ENCODE peak calls at places on chromosomes 3 and 15, in seven cellular contexts. U is pancreas; M is AG04450; B is lung; D is K562; J is CD8-positive, alpha-beta memory T cell; A is HepG2. O is an unnamed sample. For H3K9me3, the result is how much of the 10 kb centered on the place peaks cover.

GRCh38 chr15:64216722-64217428 is 54.1 kb upstream of the PPIB start:
- DNase-seq in U (peak), M (no peak), B (no peak), D (peak), J (no peak), A (peak), O (no peak)

GRCh38 chr15:88504445-88504844 is 36.9 kb downstream of the MRPS11 start:
- DNase-seq in U (no peak), M (no peak), B (no peak), D (no peak), J (no peak), A (no peak), O (no peak)

GRCh38 chr3:179449621-179450020 is 1.6 kb downstream of the GNB4 start:
- DNase-seq in U (no peak), M (no peak), B (no peak), D (no peak), J (no peak), A (no peak), O (no peak)

GRCh38 chr15:38226867-38227266 is 25.8 kb upstream of the SPRED1 start:
- DNase-seq in U (no peak), M (peak), B (peak), D (no peak), J (no peak), A (peak), O (peak)

GRCh38 chr15:71080705-71081104 is 34.6 kb upstream of the THSD4 start:
- DNase-seq in U (no peak), M (peak), B (no peak), D (no peak), J (no peak), A (no peak), O (no peak)

GRCh38 chr15:45664451-45664850 is 29.6 kb downstream of the SQOR start:
- DNase-seq in U (no peak), M (peak), B (no peak), D (no peak), J (no peak), A (no peak), O (no peak)

GRCh38 chr3:111326144-111326995 is 215.6 kb upstream of the CD96 start:
- DNase-seq in U (no peak), M (peak), B (no peak), D (no peak), J (no peak), A (no peak), O (no peak)

GRCh38 chr15:33506781-33507180 is 196.0 kb downstream of the RYR3 start:
- DNase-seq in U (no peak), M (peak), B (no peak), D (no peak), J (no peak), A (no peak), O (no peak)

GRCh38 chr3:67381667-67382272 is 272.6 kb downstream of the SUCLG2 start:
- DNase-seq in U (no peak), M (no peak), B (no peak), D (peak), J (no peak), A (peak), O (no peak)

GRCh38 chr15:70344666-70345065 is 246.9 kb upstream of the TLE3 start:
- DNase-seq in U (peak), M (no peak), B (peak), D (no peak), J (no peak), A (no peak), O (no peak)

GRCh38 chr15:63403254-63403945 is 21.8 kb upstream of the CA12 start:
- DNase-seq in U (no peak), M (no peak), B (no peak), D (no peak), J (no peak), A (no peak), O (no peak)

GRCh38 chr3:122085666-122086065 is 30.5 kb downstream of the CD86 start:
- DNase-seq in U (no peak), M (no peak), B (no peak), D (no peak), J (no peak), A (no peak), O (no peak)

GRCh38 chr15:28931828-28932227 is 46.1 kb downstream of the APBA2 start:
- DNase-seq in U (no peak), M (no peak), B (no peak), D (no peak), J (no peak), A (no peak), O (no peak)

GRCh38 chr3:15097889-15098288 is 1.1 kb downstream of the RBSN start:
- DNase-seq in U (no peak), M (no peak), B (no peak), D (no peak), J (peak), A (no peak), O (no peak)

GRCh38 chr15:28271697-28272250 is 50.2 kb downstream of the HERC2 start:
- DNase-seq in U (no peak), M (no peak), B (no peak), D (no peak), J (no peak), A (no peak), O (no peak)

DNA sequence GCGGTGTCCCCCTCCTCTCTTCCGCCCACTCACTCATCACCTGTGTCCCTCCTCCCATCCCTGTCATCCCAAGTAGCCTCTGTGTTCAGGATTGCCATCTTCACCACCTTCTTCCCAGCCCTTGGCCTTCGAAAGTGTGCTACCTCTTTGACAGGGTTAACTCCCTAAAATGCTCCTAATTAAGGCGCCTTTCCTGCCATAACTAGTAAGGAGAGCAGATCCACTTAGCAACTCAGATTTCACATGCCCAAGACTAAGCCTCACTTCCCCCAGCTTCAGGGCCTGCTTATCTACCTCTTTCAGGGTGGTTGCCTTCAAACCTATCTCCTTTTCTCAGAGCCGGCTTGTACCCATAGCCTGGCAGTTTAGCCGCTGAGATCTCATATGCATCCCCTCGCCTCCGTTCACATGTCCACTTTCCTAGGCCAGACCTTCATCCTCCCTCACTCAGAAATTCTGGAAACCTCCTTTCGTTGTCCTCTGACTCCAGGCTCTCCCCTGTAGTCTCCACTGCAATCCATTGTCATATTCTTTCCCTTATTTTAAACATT is 953 bp upstream of the FSTL1 start:
- DNase-seq in U (no peak), M (no peak), B (no peak), D (no peak), J (no peak), A (no peak), O (no peak)
- H3K4me3 ChIP-seq in U (no peak), M (peak), B (no peak), D (no peak), J (no peak), A (no peak), O (peak)

DNA sequence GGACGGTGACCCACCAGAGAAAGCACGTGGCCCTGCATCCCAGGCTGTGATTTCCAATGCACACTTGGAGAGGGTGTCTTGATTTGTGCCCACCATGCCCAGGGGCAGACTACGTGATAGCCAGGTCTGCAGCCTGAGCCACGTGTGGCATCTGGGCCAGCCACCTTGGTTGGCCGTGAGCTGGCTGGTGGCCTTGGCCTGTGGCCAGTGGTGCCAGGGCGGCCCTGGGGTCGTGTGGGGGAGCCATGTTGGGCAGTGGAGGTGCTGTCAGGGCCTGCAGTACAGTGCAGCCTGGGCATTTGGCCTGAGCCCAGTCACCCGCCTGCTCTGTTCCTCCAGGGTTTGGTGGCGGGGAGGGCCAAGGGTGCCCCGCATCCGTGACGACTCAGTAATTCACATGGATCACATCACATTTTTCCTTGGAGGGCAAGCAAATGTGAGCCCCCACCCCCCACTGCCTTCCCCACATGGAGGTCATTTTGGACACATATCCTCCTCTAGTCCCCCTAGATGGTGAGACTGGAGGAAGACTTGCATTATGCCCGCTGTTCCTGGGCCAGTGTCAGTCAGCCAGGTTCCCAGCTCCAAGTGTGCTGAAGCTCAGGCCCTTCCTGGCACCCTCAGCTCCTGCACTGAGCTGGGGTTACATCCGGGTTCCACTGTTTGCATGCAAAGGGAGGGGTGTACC is 201.4 kb downstream of the UBE3A start:
- DNase-seq in U (peak), M (no peak), B (no peak), D (no peak), J (no peak), A (no peak), O (peak)
- H3K9me3 ChIP-seq in U (under half), M (half or more), B (under half), D (under half), J (under half), A (half or more), O (half or more)

DNA sequence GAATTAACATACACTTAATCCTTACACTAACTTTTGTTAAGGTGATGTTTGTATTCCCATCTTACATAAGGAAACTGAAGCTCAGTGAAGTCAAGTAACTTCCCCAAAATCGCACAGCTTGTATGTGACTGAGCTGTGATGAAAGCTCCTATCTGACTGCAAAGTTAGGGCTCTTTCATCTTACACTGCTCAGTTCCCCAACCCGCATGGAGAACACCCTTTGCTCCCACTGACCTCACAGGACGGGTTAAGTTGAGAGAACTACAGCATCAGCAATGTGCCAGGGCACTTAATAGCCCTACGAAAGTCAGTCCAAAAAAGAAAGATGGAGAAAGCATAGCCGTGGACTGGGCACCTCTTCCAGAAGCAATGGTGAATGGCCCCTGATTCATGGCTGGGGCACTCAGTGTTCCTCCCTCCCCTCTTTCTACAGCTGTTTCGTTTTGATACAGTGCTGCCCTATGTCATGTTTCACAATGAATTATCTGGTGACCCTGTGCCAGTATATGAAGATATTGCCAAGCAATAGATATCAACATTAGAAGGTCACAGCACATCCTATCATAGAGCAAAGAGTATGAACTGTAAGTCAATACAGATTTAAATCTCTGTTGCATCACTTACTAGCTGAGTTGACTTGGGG is 38.0 kb downstream of the CADPS start:
- DNase-seq in U (no peak), M (no peak), B (no peak), D (no peak), J (no peak), A (no peak), O (no peak)
- H3K4me3 ChIP-seq in U (no peak), M (no peak), B (no peak), D (no peak), J (no peak), A (no peak), O (no peak)

GRCh38 chr3:9147215-9147895 is 102.1 kb downstream of the SRGAP3 start:
- DNase-seq in U (no peak), M (no peak), B (no peak), D (no peak), J (no peak), A (no peak), O (no peak)

GRCh38 chr3:9146367-9147071 is 102.9 kb downstream of the SRGAP3 start:
- DNase-seq in U (no peak), M (no peak), B (no peak), D (no peak), J (no peak), A (no peak), O (no peak)

GRCh38 chr3:9147896-9148267 is 101.6 kb downstream of the SRGAP3 start:
- DNase-seq in U (no peak), M (no peak), B (no peak), D (no peak), J (no peak), A (no peak), O (no peak)

GRCh38 chr3:9151240-9151639 is 98.2 kb downstream of the SRGAP3 start:
- DNase-seq in U (no peak), M (no peak), B (no peak), D (no peak), J (no peak), A (no peak), O (no peak)

DNA sequence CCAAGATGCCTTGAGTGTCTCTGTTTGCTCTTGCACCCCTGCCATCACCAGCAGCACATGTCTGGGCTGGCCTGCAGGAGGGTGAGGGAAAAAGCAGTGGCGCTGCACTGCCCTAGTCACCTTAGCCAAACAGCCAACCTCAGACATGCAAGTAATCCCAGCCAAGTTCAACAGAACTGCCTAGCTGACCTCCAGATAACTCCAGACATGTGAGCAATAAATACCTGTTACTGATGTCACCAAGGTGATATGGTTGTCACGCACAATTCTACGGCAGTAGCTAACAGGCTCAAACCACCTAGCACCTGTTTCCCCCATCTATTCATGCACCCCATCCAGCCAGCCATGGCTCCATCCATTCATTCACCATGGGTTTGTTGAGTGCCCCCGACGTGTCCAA is 99.9 kb downstream of the SRGAP3 start:
- DNase-seq in U (no peak), M (no peak), B (no peak), D (no peak), J (no peak), A (no peak), O (no peak)
- H3K9me3 ChIP-seq in U (under half), M (under half), B (under half), D (under half), J (under half), A (under half), O (under half)

GRCh38 chr15:99707481-99708270 is 25.6 kb downstream of the LYSMD4 start:
- DNase-seq in U (no peak), M (no peak), B (no peak), D (no peak), J (no peak), A (no peak), O (no peak)
- H3K4me3 ChIP-seq in U (no peak), M (no peak), B (no peak), D (no peak), J (peak), A (no peak), O (no peak)

GRCh38 chr3:138560501-138560900 is 33.6 kb downstream of the CEP70 start:
- DNase-seq in U (no peak), M (no peak), B (no peak), D (no peak), J (no peak), A (no peak), O (no peak)
- H3K9me3 ChIP-seq in U (under half), M (under half), B (under half), D (under half), J (under half), A (under half), O (under half)

GRCh38 chr3:159163656-159164055 is 361.8 kb downstream of the MFSD1 start:
- DNase-seq in U (no peak), M (no peak), B (no peak), D (no peak), J (no peak), A (no peak), O (no peak)

GRCh38 chr3:159168788-159169187 is 366.9 kb downstream of the MFSD1 start:
- DNase-seq in U (no peak), M (no peak), B (no peak), D (no peak), J (no peak), A (no peak), O (no peak)

GRCh38 chr3:159169828-159170227 is 368.0 kb downstream of the MFSD1 start:
- DNase-seq in U (no peak), M (peak), B (no peak), D (no peak), J (no peak), A (peak), O (no peak)

GRCh38 chr3:159165972-159166371 is 364.1 kb downstream of the MFSD1 start:
- DNase-seq in U (no peak), M (no peak), B (no peak), D (no peak), J (no peak), A (no peak), O (no peak)

DNA sequence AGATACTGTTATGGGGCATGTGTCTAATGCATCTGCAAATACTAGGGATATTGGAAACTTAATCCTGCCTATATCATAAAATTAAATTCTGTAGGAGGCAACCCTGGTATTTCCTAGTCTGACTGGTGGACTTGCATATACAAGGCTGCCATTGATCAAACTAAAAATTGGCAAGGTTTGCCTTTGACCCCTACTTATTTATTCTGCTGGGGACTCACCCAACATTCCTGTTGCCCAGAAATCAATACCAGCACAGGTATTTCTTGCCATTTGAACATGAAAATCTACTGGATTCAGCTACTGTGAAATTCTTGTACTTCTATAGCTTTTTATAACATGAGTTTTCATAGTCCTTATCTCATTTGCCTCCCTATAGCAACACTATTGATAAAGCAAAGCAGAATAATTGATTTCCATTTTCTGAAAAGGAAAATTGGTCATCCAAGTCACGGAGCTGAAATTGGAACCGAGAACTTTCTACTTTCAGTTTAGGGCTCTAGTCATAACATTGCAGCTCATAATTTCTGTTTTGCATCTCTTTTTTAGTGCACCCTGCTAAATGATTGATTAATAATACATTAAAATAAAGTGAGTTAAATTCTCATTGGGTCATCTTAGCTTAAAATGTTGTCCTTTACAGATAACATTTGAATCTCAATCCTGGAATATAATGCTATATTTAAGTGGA is 365.2 kb downstream of the MFSD1 start:
- DNase-seq in U (no peak), M (no peak), B (no peak), D (no peak), J (no peak), A (no peak), O (no peak)
- H3K4me3 ChIP-seq in U (no peak), M (no peak), B (no peak), D (no peak), J (no peak), A (no peak), O (no peak)

GRCh38 chr3:18199757-18200156 is 225.4 kb downstream of the SATB1 start:
- DNase-seq in U (no peak), M (no peak), B (no peak), D (no peak), J (no peak), A (no peak), O (no peak)
- H3K9me3 ChIP-seq in U (under half), M (under half), B (under half), D (under half), J (under half), A (under half), O (under half)

GRCh38 chr3:183515968-183516851 is 39.3 kb downstream of the KLHL6 start:
- DNase-seq in U (no peak), M (no peak), B (no peak), D (no peak), J (peak), A (no peak), O (no peak)
- H3K4me3 ChIP-seq in U (no peak), M (no peak), B (no peak), D (no peak), J (peak), A (no peak), O (no peak)

GRCh38 chr15:25243800-25244097 is 195.1 kb downstream of the UBE3A start:
- DNase-seq in U (peak), M (no peak), B (no peak), D (no peak), J (no peak), A (no peak), O (peak)
- H3K9me3 ChIP-seq in U (under half), M (half or more), B (under half), D (under half), J (under half), A (half or more), O (under half)

O was measured in heart right ventricle.